ENCODE peak calls at places on chromosomes 5 and 9, in four cellular contexts. M is GM12878, N is K562, T is HepG2. B is an unnamed sample.

GRCh38 chr5:3025392-3025791 is 273.9 kb upstream of the IRX2 start:
- DNase-seq in M (no peak), N (no peak), T (no peak), B (no peak)

GRCh38 chr5:39541920-39542319 is 117.1 kb upstream of the DAB2 start:
- DNase-seq in M (no peak), N (no peak), T (no peak), B (no peak)

GRCh38 chr5:26482817-26483375 is 555.5 kb downstream of the CDH9 start:
- DNase-seq in M (no peak), N (peak), T (peak), B (peak)

GRCh38 chr5:96817496-96817895 is 9.8 kb upstream of the ERAP1 start:
- DNase-seq in M (no peak), N (no peak), T (no peak), B (no peak)

GRCh38 chr9:123394291-123395235 is 38.6 kb downstream of the CRB2 start:
- DNase-seq in M (no peak), N (no peak), T (no peak), B (no peak)

GRCh38 chr5:107670927-107671741 is at the start of gene EFNA5:
- DNase-seq in M (no peak), N (no peak), T (no peak), B (no peak)

GRCh38 chr9:4126184-4126865 is 173.5 kb downstream of the GLIS3 start:
- DNase-seq in M (no peak), N (no peak), T (no peak), B (no peak)

GRCh38 chr5:179438041-179438441 is 92.8 kb upstream of the ADAMTS2 start:
- DNase-seq in M (no peak), N (no peak), T (no peak), B (no peak)

GRCh38 chr5:26553079-26553478 is 485.3 kb downstream of the CDH9 start:
- DNase-seq in M (no peak), N (no peak), T (no peak), B (peak)

GRCh38 chr5:34535944-34536628 is 120.0 kb upstream of the RAI14 start:
- DNase-seq in M (no peak), N (no peak), T (no peak), B (no peak)

GRCh38 chr5:67305913-67306710 is 109.5 kb upstream of the CD180 start:
- DNase-seq in M (peak), N (no peak), T (no peak), B (no peak)

GRCh38 chr9:132478353-132478752 is 68.3 kb downstream of the CFAP77 start:
- DNase-seq in M (no peak), N (no peak), T (no peak), B (no peak)

GRCh38 chr5:39138892-39139291 is 64.7 kb upstream of the RICTOR start:
- DNase-seq in M (no peak), N (no peak), T (no peak), B (no peak)

GRCh38 chr9:93185261-93186150 is 1.6 kb downstream of the WNK2 start:
- DNase-seq in M (no peak), N (no peak), T (no peak), B (no peak)

GRCh38 chr5:140344683-140345423 is 1.6 kb downstream of the HBEGF start:
- DNase-seq in M (no peak), N (peak), T (no peak), B (no peak)

GRCh38 chr5:69042500-69042899 is 51.3 kb upstream of the SLC30A5 start:
- DNase-seq in M (no peak), N (no peak), T (no peak), B (no peak)

GRCh38 chr9:82598254-82599039 is 464.5 kb downstream of the RASEF start:
- DNase-seq in M (no peak), N (no peak), T (no peak), B (no peak)

GRCh38 chr5:77999013-77999798 is 223.1 kb upstream of the TBCA start:
- DNase-seq in M (no peak), N (no peak), T (no peak), B (no peak)

GRCh38 chr5:119355636-119356383 is at the start of gene TNFAIP8:
- DNase-seq in M (no peak), N (no peak), T (peak), B (peak)

GRCh38 chr5:167065784-167066183 is 1225.7 kb upstream of the WWC1 start:
- DNase-seq in M (no peak), N (no peak), T (no peak), B (no peak)

GRCh38 chr5:31664566-31664965 is 25.6 kb downstream of the PDZD2 start:
- DNase-seq in M (no peak), N (peak), T (peak), B (no peak)

GRCh38 chr9:98157372-98157771 is 35.1 kb downstream of the CORO2A start:
- DNase-seq in M (no peak), N (no peak), T (no peak), B (no peak)

GRCh38 chr5:149546974-149547373 is 4.3 kb downstream of the CSNK1A1 start:
- DNase-seq in M (no peak), N (no peak), T (no peak), B (no peak)

GRCh38 chr5:150514708-150515211 is 6.8 kb downstream of the NDST1 start:
- DNase-seq in M (no peak), N (no peak), T (peak), B (no peak)

GRCh38 chr9:129596541-129597328 is 24.2 kb downstream of the C9orf50 start:
- DNase-seq in M (no peak), N (no peak), T (peak), B (no peak)

GRCh38 chr9:126663661-126664072 is 49.9 kb downstream of the LMX1B start:
- DNase-seq in M (no peak), N (no peak), T (no peak), B (no peak)
- TF ChIP-seq SP1 in M (no peak), N (no peak), T (no peak), B (no peak)

DNA sequence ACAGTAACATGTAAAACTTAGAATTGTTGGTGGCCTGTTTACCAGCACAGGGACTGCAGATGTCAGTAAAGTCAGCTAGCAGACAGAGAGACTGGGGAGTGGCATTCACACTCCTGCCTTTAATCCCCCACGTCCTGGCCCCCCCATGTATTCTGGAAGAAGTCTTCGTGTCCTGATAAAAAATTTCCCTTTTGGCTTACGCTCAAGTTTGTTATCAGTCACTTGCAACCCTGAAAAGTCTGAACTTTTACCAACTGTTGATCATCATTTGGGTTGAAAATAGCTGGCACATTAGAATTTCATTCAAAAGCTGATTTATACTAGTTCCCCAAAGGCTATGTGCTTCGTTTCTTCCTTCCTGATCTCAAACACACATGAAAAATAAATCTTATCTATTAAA is 5.8 kb upstream of the CRHBP start:
- DNase-seq in M (no peak), N (peak), T (no peak), B (no peak)
- TF ChIP-seq FOXK2 in M (no peak), N (no peak), T (no peak), B (no peak)

DNA sequence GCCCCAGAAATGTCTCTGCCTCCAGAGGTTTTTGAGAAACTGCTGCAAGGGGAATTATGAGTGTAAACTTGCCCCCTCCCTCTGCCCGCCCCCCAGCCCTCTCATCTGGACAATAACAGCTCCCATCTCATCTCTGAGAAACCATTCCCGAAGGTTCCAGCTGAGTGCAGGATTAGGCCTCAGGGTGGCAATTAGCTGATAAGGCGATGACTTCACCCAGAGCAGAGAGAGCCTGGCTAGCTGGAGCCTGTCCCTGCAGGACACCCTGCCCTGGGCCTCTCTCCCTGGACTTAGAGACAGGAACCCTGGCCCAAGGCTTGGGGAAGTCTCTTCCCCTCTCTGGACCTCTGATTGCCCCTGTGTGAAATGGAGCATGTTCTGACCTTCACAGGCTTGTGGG is 45.7 kb upstream of the HAND1 start:
- DNase-seq in M (no peak), N (no peak), T (no peak), B (peak)
- TF ChIP-seq TARDBP in M (no peak), N (no peak), T (no peak), B (no peak)

GRCh38 chr9:120326076-120326693 is 253.8 kb downstream of the CDK5RAP2 start:
- DNase-seq in M (no peak), N (no peak), T (no peak), B (no peak)
- TF ChIP-seq SP1 in M (no peak), N (no peak), T (no peak), B (no peak)

GRCh38 chr5:175655411-175655810 is 2.5 kb upstream of the HRH2 start:
- DNase-seq in M (no peak), N (no peak), T (no peak), B (no peak)

GRCh38 chr5:175652741-175653663 is 4.9 kb upstream of the HRH2 start:
- DNase-seq in M (no peak), N (no peak), T (no peak), B (no peak)

GRCh38 chr5:175654807-175655206 is 3.1 kb upstream of the HRH2 start:
- DNase-seq in M (no peak), N (no peak), T (no peak), B (no peak)

GRCh38 chr5:175654346-175654745 is 3.5 kb upstream of the HRH2 start:
- DNase-seq in M (no peak), N (no peak), T (no peak), B (no peak)

DNA sequence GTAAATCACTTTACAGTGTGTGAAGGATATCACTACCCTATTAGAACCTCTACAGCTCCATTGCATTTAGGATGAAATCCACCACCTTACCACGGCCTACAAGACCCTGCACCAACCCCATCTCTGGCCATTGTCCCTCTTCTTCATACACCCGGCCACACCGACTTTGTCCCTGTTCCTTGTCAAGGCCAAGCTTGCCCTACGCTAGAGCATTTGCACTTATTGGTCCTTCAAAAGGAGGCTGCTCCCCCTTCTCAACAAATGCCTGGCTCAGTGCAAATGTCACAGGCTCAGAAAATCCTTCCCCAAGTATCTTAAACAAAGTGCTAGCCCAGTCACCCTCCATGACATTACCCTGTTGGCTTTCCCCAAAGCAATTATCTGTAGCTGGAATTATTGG is 4.1 kb upstream of the HRH2 start:
- DNase-seq in M (no peak), N (no peak), T (no peak), B (no peak)
- TF ChIP-seq FOXK2 in M (no peak), N (no peak), T (no peak), B (no peak)

GRCh38 chr9:114733814-114734213 is 51.8 kb upstream of the TEX48 start:
- DNase-seq in M (no peak), N (no peak), T (no peak), B (no peak)
- TF ChIP-seq TARDBP in M (no peak), N (no peak), T (no peak), B (no peak)